ENCODE peak calls at places on chromosomes 7 and 10, in seven cellular contexts. Y is stimulated activated CD4-positive, alpha-beta T cell treated with anti-CD3 and anti-CD28 coated beads, Interleukin-1b, Interleukin-23, amount 100 ng/mL, for 1 hour; M is fibroblast of mammary gland; A is lower leg skin; R is T-cell; L is NCI-H1417; Q is mesothelial cell of epicardium. X is an unnamed sample.

GRCh38 chr10:51159841-51160240 is 85.6 kb downstream of the PRKG1 start:
- DNase-seq in L (no peak), Y (no peak), Q (no peak), M (no peak), A (no peak), R (no peak), X (no peak)

GRCh38 chr10:1638889-1639418 is 98.4 kb downstream of the ADARB2 start:
- DNase-seq in Q (no peak), L (peak; percentile 36), M (no peak), Y (no peak), R (no peak), A (no peak), X (no peak)

GRCh38 chr7:117020605-117021002 is 67.3 kb downstream of the ST7 start:
- DNase-seq in M (no peak), Y (no peak), R (no peak), L (peak; percentile 91), A (no peak), Q (no peak), X (no peak)

GRCh38 chr7:85469446-85469970 is 282.7 kb upstream of the SEMA3D start:
- DNase-seq in Q (no peak), R (no peak), Y (no peak), L (peak; percentile 20), M (peak; percentile 19), A (no peak), X (no peak)

GRCh38 chr10:60733189-60733815 is 45.0 kb upstream of the CDK1 start:
- DNase-seq in L (peak; percentile 61), A (no peak), Y (no peak), Q (peak; percentile 74), R (peak; percentile 16), M (no peak), X (no peak)

GRCh38 chr7:3482147-3482921 is 181.3 kb downstream of the SDK1 start:
- DNase-seq in M (peak; percentile 25), Y (no peak), R (no peak), Q (no peak), L (peak; percentile 77), A (no peak), X (no peak)

GRCh38 chr10:114806572-114807391 is 14.8 kb upstream of the FHIP2A start:
- DNase-seq in R (no peak), Q (no peak), A (no peak), Y (no peak), M (no peak), L (no peak), X (no peak)

GRCh38 chr10:35460852-35461460 is 124.6 kb downstream of the CCNY start:
- DNase-seq in R (no peak), M (no peak), Y (no peak), L (no peak), A (no peak), Q (no peak), X (no peak)

GRCh38 chr10:44934416-44935200 is 23.5 kb downstream of the TMEM72 start:
- DNase-seq in L (no peak), M (peak; percentile 42), R (no peak), A (no peak), Q (no peak), Y (no peak), X (peak; percentile 73)

GRCh38 chr10:124869941-124870340 is 68.3 kb downstream of the ABRAXAS2 start:
- DNase-seq in Q (no peak), R (no peak), M (no peak), A (no peak), L (no peak), Y (no peak), X (no peak)

GRCh38 chr7:154684651-154685563 is 318.0 kb downstream of the PAXIP1 start:
- DNase-seq in Y (no peak), Q (no peak), R (no peak), M (no peak), L (no peak), A (no peak), X (no peak)

GRCh38 chr10:123717336-123717735 is 51.2 kb downstream of the GPR26 start:
- DNase-seq in Y (no peak), A (no peak), L (no peak), Q (no peak), R (no peak), M (no peak), X (no peak)

GRCh38 chr7:115356139-115356746 is 434.3 kb downstream of the MDFIC start:
- DNase-seq in Y (no peak), A (no peak), R (no peak), M (peak; percentile 44), L (peak; percentile 39), Q (no peak), X (no peak)

GRCh38 chr7:73831656-73832579 is 1.1 kb downstream of the CLDN4 start:
- DNase-seq in M (no peak), A (peak; percentile 60), R (no peak), Y (no peak), Q (peak; percentile 79), L (peak; percentile 96), X (no peak)

GRCh38 chr10:58003945-58004344 is 263.7 kb downstream of the IPMK start:
- DNase-seq in A (no peak), L (no peak), R (no peak), M (peak; percentile 60), Y (no peak), Q (no peak), X (no peak)

GRCh38 chr7:74191231-74191630 is 17.1 kb downstream of the EIF4H start:
- DNase-seq in L (no peak), Y (no peak), Q (no peak), R (no peak), M (no peak), A (no peak), X (peak; percentile 27)

GRCh38 chr10:44775402-44775741 is 135.8 kb upstream of the TMEM72 start:
- DNase-seq in A (no peak), R (no peak), Y (no peak), Q (no peak), L (no peak), M (no peak), X (no peak)

GRCh38 chr7:88787777-88788176 is 7.8 kb downstream of the TEX47 start:
- DNase-seq in A (no peak), Q (no peak), M (no peak), L (no peak), Y (no peak), R (no peak), X (no peak)

GRCh38 chr7:43198599-43199090 is 86.2 kb downstream of the HECW1 start:
- DNase-seq in L (peak; percentile 8), Y (no peak), Q (no peak), R (no peak), A (no peak), M (no peak), X (no peak)

GRCh38 chr7:128404826-128405344 is 4.9 kb downstream of the IMPDH1 start:
- DNase-seq in L (peak; percentile 67), A (no peak), Q (no peak), R (no peak), Y (no peak), M (peak; percentile 18), X (no peak)

GRCh38 chr10:11874568-11875182 is 51.5 kb downstream of the PROSER2 start:
- DNase-seq in M (peak; percentile 17), L (peak; percentile 73), Q (peak; percentile 94), Y (peak; percentile 24), A (peak; percentile 43), R (peak; percentile 33), X (peak; percentile 76)

X was measured in sciatic nerve.